ENCODE peak calls at places on chromosomes 6 and 20, in eight cellular contexts. One of them, this sample, is unnamed.

GRCh38 chr6:92132446-92132845 is 1286.9 kb downstream of the EPHA7 start:
- DNase-seq in heart left ventricle: no peak
- DNase-seq in uterus: no peak
- DNase-seq in psoas muscle: no peak
- DNase-seq in BE2C: no peak
- DNase-seq in HL-60: no peak
- DNase-seq in AG04450: no peak
- DNase-seq in K562: no peak
- DNase-seq in this sample: peak; percentile 62

GRCh38 chr6:12419626-12420272 is 129.6 kb downstream of the EDN1 start:
- DNase-seq in uterus: no peak
- DNase-seq in K562: no peak
- DNase-seq in heart left ventricle: no peak
- DNase-seq in HL-60: no peak
- DNase-seq in BE2C: no peak
- DNase-seq in psoas muscle: no peak
- DNase-seq in AG04450: no peak
- DNase-seq in this sample: no peak

GRCh38 chr6:169171951-169172350 is 81.7 kb downstream of the THBS2 start:
- DNase-seq in AG04450: no peak
- DNase-seq in heart left ventricle: no peak
- DNase-seq in psoas muscle: no peak
- DNase-seq in uterus: no peak
- DNase-seq in K562: no peak
- DNase-seq in BE2C: no peak
- DNase-seq in HL-60: no peak
- DNase-seq in this sample: no peak

GRCh38 chr20:50569864-50570836 is 60.0 kb downstream of the PTPN1 start:
- DNase-seq in K562: peak; percentile 64
- DNase-seq in BE2C: no peak
- DNase-seq in uterus: no peak
- DNase-seq in HL-60: no peak
- DNase-seq in AG04450: no peak
- DNase-seq in heart left ventricle: no peak
- DNase-seq in psoas muscle: no peak
- DNase-seq in this sample: peak; percentile 65

GRCh38 chr6:43052842-43053544 is 658 bp downstream of the CUL7 start:
- DNase-seq in HL-60: no peak
- DNase-seq in BE2C: peak; percentile 32
- DNase-seq in AG04450: no peak
- DNase-seq in K562: peak; percentile 60
- DNase-seq in psoas muscle: peak; percentile 63
- DNase-seq in uterus: no peak
- DNase-seq in heart left ventricle: no peak
- DNase-seq in this sample: peak; percentile 47

GRCh38 chr20:22678678-22679077 is 94.3 kb upstream of the FOXA2 start:
- DNase-seq in HL-60: no peak
- DNase-seq in psoas muscle: no peak
- DNase-seq in K562: no peak
- DNase-seq in BE2C: no peak
- DNase-seq in heart left ventricle: no peak
- DNase-seq in uterus: no peak
- DNase-seq in AG04450: no peak
- DNase-seq in this sample: no peak

GRCh38 chr6:146472918-146473317 is 70.7 kb upstream of the RAB32 start:
- DNase-seq in HL-60: no peak
- DNase-seq in psoas muscle: no peak
- DNase-seq in BE2C: no peak
- DNase-seq in heart left ventricle: no peak
- DNase-seq in K562: no peak
- DNase-seq in uterus: no peak
- DNase-seq in AG04450: no peak
- DNase-seq in this sample: no peak

GRCh38 chr20:53917145-53918009 is 153.0 kb downstream of the BCAS1 start:
- DNase-seq in heart left ventricle: peak; percentile 58
- DNase-seq in BE2C: peak; percentile 57
- DNase-seq in psoas muscle: peak; percentile 69
- DNase-seq in K562: peak; percentile 71
- DNase-seq in HL-60: no peak
- DNase-seq in AG04450: no peak
- DNase-seq in uterus: peak; percentile 35
- DNase-seq in this sample: peak; percentile 22

GRCh38 chr20:24370249-24370648 is 99.2 kb upstream of the SYNDIG1 start:
- DNase-seq in AG04450: no peak
- DNase-seq in heart left ventricle: no peak
- DNase-seq in psoas muscle: no peak
- DNase-seq in HL-60: no peak
- DNase-seq in BE2C: no peak
- DNase-seq in K562: no peak
- DNase-seq in uterus: no peak
- DNase-seq in this sample: no peak

GRCh38 chr6:13159295-13159694 is 169.0 kb downstream of the TBC1D7 start:
- DNase-seq in K562: no peak
- DNase-seq in BE2C: no peak
- DNase-seq in heart left ventricle: no peak
- DNase-seq in uterus: no peak
- DNase-seq in psoas muscle: no peak
- DNase-seq in AG04450: no peak
- DNase-seq in HL-60: peak; percentile 31
- DNase-seq in this sample: no peak

GRCh38 chr6:89411019-89411268 is 1.1 kb downstream of the RRAGD start:
- DNase-seq in AG04450: no peak
- DNase-seq in BE2C: peak; percentile 49
- DNase-seq in uterus: no peak
- DNase-seq in psoas muscle: no peak
- DNase-seq in K562: no peak
- DNase-seq in HL-60: no peak
- DNase-seq in heart left ventricle: no peak
- DNase-seq in this sample: no peak

GRCh38 chr6:70725817-70726413 is 58.2 kb downstream of the SMAP1 start:
- DNase-seq in uterus: no peak
- DNase-seq in heart left ventricle: no peak
- DNase-seq in K562: no peak
- DNase-seq in BE2C: no peak
- DNase-seq in psoas muscle: no peak
- DNase-seq in HL-60: no peak
- DNase-seq in AG04450: no peak
- DNase-seq in this sample: no peak

DNA sequence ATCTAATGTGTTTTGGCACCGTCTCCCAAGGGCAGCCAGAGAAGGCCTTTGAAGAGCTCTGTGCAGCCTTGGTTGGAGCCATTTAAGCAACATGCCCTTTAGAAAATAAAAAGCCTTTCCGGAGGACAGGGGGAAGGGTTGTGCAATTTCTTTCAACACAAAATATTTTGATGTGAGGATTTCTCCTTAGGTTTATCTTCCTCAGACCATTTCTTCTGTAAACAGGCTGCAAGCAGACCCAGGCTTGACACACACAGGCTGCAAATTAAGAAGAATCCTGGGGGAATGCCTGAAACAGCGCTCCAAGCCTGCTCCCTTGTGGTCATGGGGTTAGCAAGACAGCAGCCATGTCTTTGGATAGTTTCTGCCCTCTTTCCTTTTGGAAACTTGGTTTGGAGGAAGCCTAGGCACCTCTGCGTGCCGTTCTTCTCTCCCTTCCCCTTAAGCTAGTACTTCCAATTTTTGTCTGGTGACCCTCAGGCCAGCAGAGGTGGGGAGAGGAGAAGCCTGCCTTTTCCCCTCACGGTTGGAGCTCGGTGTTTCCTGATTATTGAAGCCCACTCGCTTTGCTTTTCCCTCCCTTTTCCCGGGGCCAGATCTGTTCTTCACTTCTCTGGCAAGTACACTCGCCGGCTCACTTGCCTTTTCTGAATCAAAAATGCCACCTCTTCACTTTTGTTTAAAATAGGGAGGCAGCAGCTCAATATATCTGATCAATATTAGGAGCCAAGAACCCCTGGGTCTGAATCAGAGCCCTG is 39.6 kb upstream of the NOX3 start:
- DNase-seq in psoas muscle: peak; percentile 62
- DNase-seq in heart left ventricle: peak; percentile 12
- DNase-seq in BE2C: peak; percentile 57
- DNase-seq in uterus: peak; percentile 57
- DNase-seq in K562: no peak
- DNase-seq in AG04450: peak; percentile 81
- DNase-seq in HL-60: peak; percentile 3
- DNase-seq in this sample: peak; percentile 72
- TF ChIP-seq CTCF in psoas muscle: peak; percentile 15
- TF ChIP-seq CTCF in heart left ventricle: peak; percentile 38
- TF ChIP-seq CTCF in BE2C: peak; percentile 71
- TF ChIP-seq CTCF in uterus: no peak
- TF ChIP-seq CTCF in K562: peak; percentile 32
- TF ChIP-seq CTCF in AG04450: peak; percentile 69
- TF ChIP-seq CTCF in HL-60: no peak
- TF ChIP-seq CTCF in this sample: peak; percentile 34

GRCh38 chr6:109369724-109370123 is 12.5 kb downstream of the CD164 start:
- DNase-seq in AG04450: no peak
- DNase-seq in BE2C: no peak
- DNase-seq in heart left ventricle: no peak
- DNase-seq in K562: no peak
- DNase-seq in uterus: no peak
- DNase-seq in HL-60: no peak
- DNase-seq in psoas muscle: no peak
- DNase-seq in this sample: no peak

GRCh38 chr6:109372070-109372585 is 10.1 kb downstream of the CD164 start:
- DNase-seq in AG04450: no peak
- DNase-seq in HL-60: no peak
- DNase-seq in BE2C: no peak
- DNase-seq in psoas muscle: no peak
- DNase-seq in K562: no peak
- DNase-seq in heart left ventricle: no peak
- DNase-seq in uterus: no peak
- DNase-seq in this sample: no peak

GRCh38 chr6:109373333-109373732 is 8.9 kb downstream of the CD164 start:
- DNase-seq in HL-60: no peak
- DNase-seq in BE2C: no peak
- DNase-seq in K562: no peak
- DNase-seq in psoas muscle: no peak
- DNase-seq in heart left ventricle: no peak
- DNase-seq in AG04450: no peak
- DNase-seq in uterus: no peak
- DNase-seq in this sample: no peak

GRCh38 chr6:109370336-109370735 is 11.9 kb downstream of the CD164 start:
- DNase-seq in psoas muscle: no peak
- DNase-seq in heart left ventricle: no peak
- DNase-seq in K562: no peak
- DNase-seq in HL-60: no peak
- DNase-seq in AG04450: no peak
- DNase-seq in uterus: no peak
- DNase-seq in BE2C: no peak
- DNase-seq in this sample: no peak

GRCh38 chr6:109370792-109371191 is 11.5 kb downstream of the CD164 start:
- DNase-seq in psoas muscle: no peak
- DNase-seq in heart left ventricle: no peak
- DNase-seq in K562: no peak
- DNase-seq in BE2C: no peak
- DNase-seq in HL-60: no peak
- DNase-seq in uterus: no peak
- DNase-seq in AG04450: no peak
- DNase-seq in this sample: no peak
- H3K4me3 ChIP-seq in psoas muscle: no peak overlapping the region
- H3K4me3 ChIP-seq in heart left ventricle: no peak overlapping the region
- H3K4me3 ChIP-seq in K562: no peak overlapping the region
- H3K4me3 ChIP-seq in BE2C: no peak overlapping the region
- H3K4me3 ChIP-seq in HL-60: no peak overlapping the region
- H3K4me3 ChIP-seq in uterus: no peak overlapping the region
- H3K4me3 ChIP-seq in AG04450: no peak overlapping the region
- H3K4me3 ChIP-seq in this sample: no peak overlapping the region

GRCh38 chr20:610130-611046 is at the start of gene TCF15:
- DNase-seq in HL-60: no peak
- DNase-seq in psoas muscle: peak; percentile 73
- DNase-seq in AG04450: no peak
- DNase-seq in K562: peak; percentile 98
- DNase-seq in BE2C: peak; percentile 75
- DNase-seq in heart left ventricle: peak; percentile 78
- DNase-seq in uterus: no peak
- DNase-seq in this sample: no peak
- H3K27me3 ChIP-seq in HL-60: peaks cover 41% of the 10 kb centered on the region
- H3K27me3 ChIP-seq in psoas muscle: peaks cover 14% of the 10 kb centered on the region
- H3K27me3 ChIP-seq in AG04450: peaks cover 54% of the 10 kb centered on the region
- H3K27me3 ChIP-seq in K562: no peaks in the 10 kb centered on the region
- H3K27me3 ChIP-seq in BE2C: peaks cover 8% of the 10 kb centered on the region
- H3K27me3 ChIP-seq in heart left ventricle: no peaks in the 10 kb centered on the region
- H3K27me3 ChIP-seq in uterus: no peaks in the 10 kb centered on the region
- H3K27me3 ChIP-seq in this sample: no peaks in the 10 kb centered on the region

GRCh38 chr6:158660331-158660730 is 10.5 kb downstream of the SYTL3 start:
- DNase-seq in HL-60: no peak
- DNase-seq in AG04450: no peak
- DNase-seq in BE2C: no peak
- DNase-seq in uterus: no peak
- DNase-seq in K562: peak; percentile 71
- DNase-seq in psoas muscle: no peak
- DNase-seq in heart left ventricle: no peak
- DNase-seq in this sample: no peak
- TF ChIP-seq CTCF in HL-60: peak; percentile 34
- TF ChIP-seq CTCF in AG04450: peak; percentile 70
- TF ChIP-seq CTCF in BE2C: peak; percentile 77
- TF ChIP-seq CTCF in uterus: peak; percentile 33
- TF ChIP-seq CTCF in K562: peak; percentile 83
- TF ChIP-seq CTCF in psoas muscle: peak; percentile 31
- TF ChIP-seq CTCF in heart left ventricle: peak; percentile 48
- TF ChIP-seq CTCF in this sample: peak; percentile 58

GRCh38 chr6:35719830-35720733 is 16.8 kb upstream of the ARMC12 start:
- DNase-seq in uterus: no peak
- DNase-seq in psoas muscle: peak; percentile 70
- DNase-seq in BE2C: peak; percentile 60
- DNase-seq in K562: peak; percentile 58
- DNase-seq in AG04450: no peak
- DNase-seq in HL-60: peak; percentile 56
- DNase-seq in heart left ventricle: peak; percentile 59
- DNase-seq in this sample: no peak
- H3K4me3 ChIP-seq in uterus: no peak overlapping the region
- H3K4me3 ChIP-seq in psoas muscle: peak overlapping the region; percentile 46
- H3K4me3 ChIP-seq in BE2C: peak overlapping the region; percentile 32
- H3K4me3 ChIP-seq in K562: no peak overlapping the region
- H3K4me3 ChIP-seq in AG04450: peak overlapping the region; percentile 41
- H3K4me3 ChIP-seq in HL-60: peak overlapping the region; percentile 22
- H3K4me3 ChIP-seq in heart left ventricle: peak overlapping the region; percentile 49
- H3K4me3 ChIP-seq in this sample: no peak overlapping the region

DNA sequence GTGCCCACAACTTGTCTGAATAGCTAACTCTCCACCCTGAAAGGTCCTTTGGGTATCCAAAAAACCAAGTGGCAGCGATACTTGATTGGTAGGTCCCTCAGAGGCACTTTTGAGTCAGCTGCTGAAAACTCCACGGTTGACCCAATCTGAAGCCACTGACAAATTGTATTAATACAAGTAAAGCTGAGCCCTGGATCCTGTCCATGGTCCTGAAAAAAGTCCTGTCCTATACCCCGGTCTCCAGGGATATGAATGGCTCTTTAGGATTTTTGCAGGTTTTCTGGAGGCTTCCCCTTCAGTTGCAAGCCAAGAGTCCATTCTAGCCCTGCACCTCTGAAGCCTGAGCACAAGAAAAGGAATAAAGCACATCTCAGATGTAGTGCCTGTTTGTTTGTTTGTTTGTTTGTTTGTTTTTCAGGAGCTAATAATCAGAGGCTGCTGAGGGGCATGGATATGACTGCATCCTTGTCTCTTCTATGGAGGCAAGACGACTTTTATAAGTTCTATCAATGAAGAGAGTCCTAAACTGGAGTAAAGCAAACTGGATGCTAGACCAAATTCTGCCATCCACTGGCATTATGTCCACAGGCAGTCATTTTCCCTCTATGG is 1.7 kb upstream of the SLC12A5 start:
- DNase-seq in psoas muscle: no peak
- DNase-seq in BE2C: no peak
- DNase-seq in heart left ventricle: no peak
- DNase-seq in uterus: no peak
- DNase-seq in AG04450: peak; percentile 27
- DNase-seq in K562: peak; percentile 68
- DNase-seq in HL-60: no peak
- DNase-seq in this sample: peak; percentile 86
- H3K27me3 ChIP-seq in psoas muscle: peaks cover 34% of the 10 kb centered on the region
- H3K27me3 ChIP-seq in BE2C: peaks cover 48% of the 10 kb centered on the region
- H3K27me3 ChIP-seq in heart left ventricle: peaks cover 73% of the 10 kb centered on the region
- H3K27me3 ChIP-seq in uterus: peaks cover 13% of the 10 kb centered on the region
- H3K27me3 ChIP-seq in AG04450: peaks cover 61% of the 10 kb centered on the region
- H3K27me3 ChIP-seq in K562: peaks cover 3% of the 10 kb centered on the region
- H3K27me3 ChIP-seq in HL-60: peaks cover 36% of the 10 kb centered on the region
- H3K27me3 ChIP-seq in this sample: peaks cover 1% of the 10 kb centered on the region

This sample was measured in Caco-2.